ENCODE peak calls at places on chromosomes 13 and 19, in eight cellular contexts. H is OCI-LY7, Z is K562, F is kidney epithelial cell, W is GM06990, U is body of pancreas, M is tibial artery, I is heart right ventricle. N is an unnamed sample.

GRCh38 chr13:100434010-100434763 is 154.4 kb downstream of the GGACT start:
- DNase-seq in H (no peak), Z (no peak), F (peak), W (peak), U (no peak), M (no peak), I (no peak), N (peak)

GRCh38 chr13:40153516-40153915 is 498.1 kb downstream of the COG6 start:
- DNase-seq in H (no peak), Z (no peak), F (no peak), W (no peak), U (peak), M (peak), I (no peak), N (no peak)

GRCh38 chr19:425056-425455 is 16.1 kb upstream of the C2CD4C start:
- DNase-seq in H (no peak), Z (no peak), F (no peak), W (no peak), U (no peak), M (no peak), I (no peak), N (no peak)

GRCh38 chr19:32406161-32407003 is 812 bp downstream of the DPY19L3 start:
- DNase-seq in H (no peak), Z (no peak), F (no peak), W (no peak), U (no peak), M (no peak), I (no peak), N (peak)

GRCh38 chr19:42191855-42192254 is 25.6 kb downstream of the DEDD2 start:
- DNase-seq in H (no peak), Z (no peak), F (peak), W (no peak), U (no peak), M (no peak), I (no peak), N (peak)

GRCh38 chr13:92158335-92158734 is 759.9 kb downstream of the GPC5 start:
- DNase-seq in H (no peak), Z (no peak), F (peak), W (no peak), U (no peak), M (no peak), I (no peak), N (peak)

GRCh38 chr13:78589206-78589605 is 14.1 kb downstream of the POU4F1 start:
- DNase-seq in H (peak), Z (peak), F (no peak), W (no peak), U (no peak), M (no peak), I (no peak), N (peak)

GRCh38 chr19:33514885-33515485 is 6.6 kb downstream of the PEPD start:
- DNase-seq in H (no peak), Z (no peak), F (no peak), W (no peak), U (no peak), M (peak), I (no peak), N (peak)

GRCh38 chr13:84118845-84119409 is 236.7 kb upstream of the SLITRK1 start:
- DNase-seq in H (no peak), Z (no peak), F (no peak), W (no peak), U (no peak), M (no peak), I (no peak), N (no peak)

GRCh38 chr13:20337894-20338551 is 105.9 kb upstream of the GJB6 start:
- DNase-seq in H (no peak), Z (no peak), F (no peak), W (no peak), U (no peak), M (no peak), I (no peak), N (no peak)

GRCh38 chr19:51564791-51565190 is 6.3 kb upstream of the ZNF175 start:
- DNase-seq in H (peak), Z (peak), F (no peak), W (no peak), U (no peak), M (no peak), I (no peak), N (no peak)

GRCh38 chr13:46101488-46102289 is 3.1 kb downstream of the CPB2 start:
- DNase-seq in H (peak), Z (no peak), F (no peak), W (no peak), U (no peak), M (no peak), I (no peak), N (no peak)

GRCh38 chr13:26878465-26878864 is 117.9 kb upstream of the GPR12 start:
- DNase-seq in H (no peak), Z (no peak), F (no peak), W (no peak), U (no peak), M (no peak), I (no peak), N (no peak)

GRCh38 chr13:48000559-48001126 is 430 bp downstream of the SUCLA2 start:
- DNase-seq in H (peak), Z (peak), F (no peak), W (no peak), U (no peak), M (peak), I (no peak), N (peak)

GRCh38 chr13:68304287-68304893 is 1074.3 kb upstream of the PCDH9 start:
- DNase-seq in H (peak), Z (peak), F (peak), W (no peak), U (no peak), M (no peak), I (no peak), N (no peak)

GRCh38 chr19:10419646-10420443 is 493 bp upstream of the PDE4A start:
- DNase-seq in H (peak), Z (peak), F (no peak), W (peak), U (no peak), M (no peak), I (no peak), N (peak)

GRCh38 chr19:4037301-4037949 is 29.3 kb downstream of the ZBTB7A start:
- DNase-seq in H (no peak), Z (no peak), F (no peak), W (no peak), U (no peak), M (no peak), I (no peak), N (no peak)

GRCh38 chr19:57850553-57851017 is 926 bp downstream of the ZNF587 start:
- DNase-seq in H (peak), Z (peak), F (peak), W (peak), U (peak), M (no peak), I (peak), N (peak)

GRCh38 chr13:34357435-34358232 is 539.7 kb downstream of the RFC3 start:
- DNase-seq in H (no peak), Z (no peak), F (no peak), W (no peak), U (no peak), M (peak), I (no peak), N (peak)

GRCh38 chr19:56309511-56310185 is 5.0 kb downstream of the ZSCAN5A start:
- DNase-seq in H (peak), Z (peak), F (no peak), W (peak), U (peak), M (no peak), I (no peak), N (peak)

DNA sequence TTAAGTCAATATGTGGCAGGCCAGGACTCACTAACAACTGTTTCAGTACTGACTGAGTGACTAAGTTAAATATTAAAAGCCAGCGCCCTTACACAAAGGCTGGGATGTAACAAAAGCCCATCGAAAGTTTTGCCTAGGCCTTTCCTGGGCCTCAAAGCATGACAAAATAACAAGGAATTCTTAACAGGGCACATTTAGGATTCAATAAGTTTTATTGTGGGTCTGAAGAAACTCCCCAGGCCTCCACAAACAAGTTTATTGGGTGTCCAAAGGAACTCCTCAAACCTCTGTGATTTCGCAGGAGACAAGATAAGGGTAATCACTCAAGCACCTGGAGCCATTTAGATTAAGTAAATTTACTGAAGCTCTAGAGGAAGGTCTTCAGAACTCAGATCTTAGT is 130.7 kb upstream of the SGCG start:
- DNase-seq in H (no peak), Z (no peak), F (no peak), W (no peak), U (no peak), M (no peak), I (no peak), N (no peak)
- TF ChIP-seq CTCF in H (no peak), Z (no peak), F (no peak), W (no peak), U (no peak), M (no peak), I (no peak), N (no peak)

GRCh38 chr13:38577048-38577447 is 109.8 kb upstream of the FREM2 start:
- DNase-seq in H (no peak), Z (no peak), F (no peak), W (no peak), U (no peak), M (no peak), I (no peak), N (no peak)

GRCh38 chr13:38582133-38582532 is 104.7 kb upstream of the FREM2 start:
- DNase-seq in H (peak), Z (peak), F (peak), W (no peak), U (peak), M (no peak), I (peak), N (peak)
- TF ChIP-seq CTCF in H (peak), Z (peak), F (peak), W (peak), U (peak), M (no peak), I (peak), N (peak)

GRCh38 chr13:37364024-37364423 is 234.5 kb downstream of the POSTN start:
- DNase-seq in H (no peak), Z (no peak), F (no peak), W (no peak), U (no peak), M (no peak), I (no peak), N (no peak)
- TF ChIP-seq CTCF in H (no peak), Z (no peak), F (no peak), W (no peak), U (no peak), M (no peak), I (no peak), N (no peak)

GRCh38 chr19:45764487-45764886 is 4.6 kb downstream of the SIX5 start:
- DNase-seq in H (no peak), Z (no peak), F (no peak), W (no peak), U (no peak), M (no peak), I (no peak), N (no peak)
- TF ChIP-seq CTCF in H (no peak), Z (no peak), F (no peak), W (no peak), U (no peak), M (no peak), I (no peak), N (no peak)

GRCh38 chr13:73844986-73845385 is 289.2 kb downstream of the KLF12 start:
- DNase-seq in H (no peak), Z (no peak), F (no peak), W (no peak), U (no peak), M (no peak), I (no peak), N (no peak)

GRCh38 chr13:73851104-73851503 is 283.1 kb downstream of the KLF12 start:
- DNase-seq in H (no peak), Z (no peak), F (no peak), W (peak), U (no peak), M (no peak), I (no peak), N (no peak)

GRCh38 chr13:73850104-73850898 is 283.9 kb downstream of the KLF12 start:
- DNase-seq in H (no peak), Z (no peak), F (no peak), W (no peak), U (no peak), M (no peak), I (no peak), N (no peak)

DNA sequence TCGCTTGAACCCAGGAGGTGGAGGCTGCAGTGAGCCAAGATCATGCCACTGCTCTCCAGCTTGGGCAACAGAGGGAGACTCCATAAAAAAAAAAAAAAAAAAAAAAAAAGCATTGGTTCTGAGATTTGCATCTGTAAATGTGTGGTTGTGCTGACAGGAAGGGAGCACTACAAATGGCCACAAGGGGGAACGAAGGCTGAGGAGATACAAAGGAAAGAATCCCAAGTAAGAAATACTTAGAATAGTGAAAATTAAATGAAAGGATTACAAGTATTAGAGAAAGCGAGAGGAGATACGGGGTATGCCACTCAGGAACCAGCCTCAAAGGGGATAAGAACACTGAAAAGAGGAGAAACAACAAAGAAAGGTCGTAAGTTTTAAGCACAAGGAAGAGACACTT is 284.9 kb downstream of the KLF12 start:
- DNase-seq in H (peak), Z (no peak), F (no peak), W (no peak), U (no peak), M (no peak), I (no peak), N (peak)
- TF ChIP-seq CTCF in H (peak), Z (no peak), F (peak), W (peak), U (peak), M (no peak), I (peak), N (peak)

DNA sequence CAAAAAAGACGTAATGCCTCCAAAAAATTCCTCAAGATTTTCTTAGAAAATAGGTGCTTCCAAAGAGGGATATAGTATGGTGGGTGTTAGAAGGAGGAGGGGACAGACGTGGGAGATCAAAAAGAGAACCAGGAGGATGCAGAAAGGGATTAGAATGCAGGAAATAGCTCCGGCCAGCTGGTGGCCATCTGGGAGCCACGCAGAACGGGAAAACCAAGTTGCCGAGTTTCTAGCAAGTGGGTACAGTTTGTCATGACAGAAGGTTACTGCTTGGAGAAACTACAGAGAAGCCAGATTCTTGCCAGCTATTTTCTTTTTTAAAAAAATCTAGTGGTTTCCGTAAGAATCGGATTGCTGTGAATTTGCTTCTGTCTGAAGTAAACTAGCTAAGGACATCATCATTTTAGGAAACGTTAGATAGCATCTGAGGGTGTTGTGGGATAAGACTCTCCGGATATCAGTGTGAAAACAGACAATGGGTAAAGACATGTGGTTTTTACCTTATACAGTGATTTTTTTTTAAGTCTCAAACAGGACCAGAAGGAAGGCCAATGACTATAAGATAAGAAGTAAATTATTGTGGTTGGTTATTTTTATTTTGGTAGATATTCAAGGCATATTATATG is 104.9 kb downstream of the HSPH1 start:
- DNase-seq in H (no peak), Z (no peak), F (no peak), W (no peak), U (no peak), M (no peak), I (no peak), N (peak)
- TF ChIP-seq CTCF in H (no peak), Z (no peak), F (no peak), W (no peak), U (no peak), M (no peak), I (no peak), N (no peak)

DNA sequence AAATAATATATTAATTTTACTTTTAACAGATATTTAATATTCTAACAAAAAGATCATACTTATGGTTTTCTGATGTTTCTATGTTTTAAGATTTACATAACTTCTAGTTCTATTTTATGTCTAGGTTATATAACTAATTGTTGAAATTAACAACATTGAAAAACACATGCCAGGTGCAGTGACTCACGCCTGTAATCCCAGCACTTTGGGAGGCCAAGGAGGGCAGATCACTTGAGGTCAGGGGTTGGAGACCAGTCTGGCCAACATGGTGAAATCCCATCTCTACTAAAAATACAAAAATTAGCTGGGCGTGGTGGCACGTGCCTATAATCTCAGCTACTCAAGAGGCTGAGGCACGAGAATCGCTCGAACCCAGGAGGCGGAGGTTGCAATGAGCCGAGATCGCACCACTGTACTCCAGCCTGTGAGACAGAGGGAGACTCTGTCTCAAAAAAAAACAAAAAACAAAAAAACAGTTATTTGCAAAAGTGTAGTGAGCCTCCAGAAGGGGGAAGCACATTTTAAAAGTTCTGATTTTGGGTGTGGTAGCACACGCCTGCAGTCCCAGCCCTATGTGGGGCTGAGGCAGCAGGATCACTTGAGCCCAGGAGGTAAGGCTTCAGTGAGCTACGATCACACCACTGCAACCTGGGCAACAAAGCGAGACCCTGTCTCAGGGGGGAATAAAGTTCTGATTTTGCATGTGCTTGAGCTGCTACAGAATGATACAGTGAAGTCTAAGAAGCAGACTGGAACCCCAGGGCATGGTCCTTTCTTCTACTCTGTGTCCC is 18.6 kb downstream of the MIPEP start:
- DNase-seq in H (peak), Z (no peak), F (no peak), W (peak), U (no peak), M (no peak), I (no peak), N (peak)
- TF ChIP-seq CTCF in H (no peak), Z (no peak), F (no peak), W (no peak), U (no peak), M (no peak), I (no peak), N (no peak)

DNA sequence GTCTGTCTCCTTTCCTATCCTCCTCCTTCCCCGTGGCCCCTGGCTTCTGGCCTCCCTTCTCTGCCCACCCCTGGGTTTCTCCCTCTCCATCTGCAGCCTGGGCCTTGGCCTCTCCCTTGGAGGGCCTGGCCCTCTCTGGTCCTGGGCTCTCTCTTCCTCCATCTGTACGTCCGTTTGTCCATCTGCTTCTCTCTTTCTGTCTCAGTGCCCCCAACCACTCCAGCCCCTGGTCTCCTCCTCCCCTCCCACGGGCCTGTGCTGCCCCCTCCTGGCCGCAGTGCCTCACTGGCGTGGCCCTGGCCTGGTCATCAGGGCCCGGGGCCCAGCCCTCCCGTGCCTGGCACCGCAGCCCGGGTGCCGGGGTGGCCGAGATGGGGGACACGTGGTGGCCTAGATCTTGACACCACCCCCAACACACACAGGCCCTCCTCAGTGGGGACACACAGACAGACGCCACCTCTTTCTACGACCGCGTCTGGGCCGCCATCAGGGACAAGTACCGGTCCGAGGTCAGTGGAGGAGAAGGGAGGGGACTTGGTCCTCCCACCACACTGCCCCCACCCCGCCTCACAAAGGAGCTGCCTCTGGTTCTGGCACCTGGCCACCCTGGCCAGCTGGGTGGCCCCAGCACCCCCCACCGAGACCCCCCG is 11.3 kb downstream of the PRKCSH start:
- DNase-seq in H (peak), Z (peak), F (no peak), W (no peak), U (peak), M (peak), I (peak), N (no peak)
- TF ChIP-seq CTCF in H (peak), Z (peak), F (peak), W (peak), U (peak), M (peak), I (peak), N (peak)

DNA sequence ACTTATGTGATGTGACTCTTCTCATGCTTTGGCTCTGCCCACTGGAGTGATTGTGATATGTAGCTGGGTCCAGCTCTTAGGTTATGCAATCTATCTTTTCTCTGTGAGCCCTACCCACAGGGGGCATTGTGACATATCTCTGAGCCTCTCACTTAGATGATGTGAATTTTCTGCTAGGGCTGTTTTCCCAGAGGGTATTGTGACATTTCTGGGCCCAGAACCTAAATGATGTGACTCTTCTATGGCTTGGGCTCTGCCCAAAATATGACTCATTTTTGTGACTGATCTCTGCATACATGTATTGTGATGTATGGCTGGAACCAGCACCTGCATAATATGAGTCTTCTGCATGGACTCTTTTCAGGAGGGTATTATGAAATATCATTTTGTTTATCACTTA is 12.3 kb upstream of the ZNF254 start:
- DNase-seq in H (no peak), Z (no peak), F (no peak), W (no peak), U (no peak), M (no peak), I (no peak), N (peak)
- TF ChIP-seq CTCF in H (no peak), Z (no peak), F (no peak), W (no peak), U (no peak), M (no peak), I (no peak), N (no peak)